ENCODE peak calls at places on chromosome 6, in six cellular contexts. Y is glutamatergic neuron, D is T-helper 17 cell, N is cardiac fibroblast, K is bronchial epithelial cell, E is NT2/D1. T is an unnamed sample.

GRCh38 chr6:138346302-138347195 is 31.2 kb upstream of the SMIM28 start:
- DNase-seq in Y (no peak), D (no peak), N (peak; percentile 60), K (peak; percentile 33), E (no peak), T (no peak)

GRCh38 chr6:136180729-136181128 is 69.4 kb downstream of the MTFR2 start:
- DNase-seq in Y (no peak), D (no peak), N (peak; percentile 7), K (no peak), E (no peak), T (no peak)

GRCh38 chr6:42260972-42261371 is 43.3 kb upstream of the MRPS10 start:
- DNase-seq in Y (peak; percentile 60), D (no peak), N (peak; percentile 25), K (no peak), E (no peak), T (peak; percentile 30)

GRCh38 chr6:161038229-161039003 is 46.8 kb downstream of the MAP3K4 start:
- DNase-seq in Y (no peak), D (no peak), N (peak; percentile 94), K (peak; percentile 97), E (no peak), T (no peak)

GRCh38 chr6:56521988-56522387 is 120.7 kb downstream of the DST start:
- DNase-seq in Y (no peak), D (no peak), N (no peak), K (no peak), E (no peak), T (no peak)

GRCh38 chr6:169850154-169850553 is 98.7 kb downstream of the ERMARD start:
- DNase-seq in Y (no peak), D (no peak), N (no peak), K (no peak), E (no peak), T (no peak)

GRCh38 chr6:6783736-6784135 is 195.2 kb downstream of the LY86 start:
- DNase-seq in Y (no peak), D (no peak), N (peak; percentile 25), K (peak; percentile 63), E (no peak), T (no peak)

GRCh38 chr6:152236370-152237097 is 400.6 kb downstream of the SYNE1 start:
- DNase-seq in Y (no peak), D (no peak), N (no peak), K (no peak), E (no peak), T (no peak)

GRCh38 chr6:3835055-3835731 is 14.0 kb upstream of the FAM50B start:
- DNase-seq in Y (no peak), D (no peak), N (peak; percentile 34), K (no peak), E (no peak), T (no peak)

GRCh38 chr6:121612916-121613315 is 177.5 kb downstream of the GJA1 start:
- DNase-seq in Y (no peak), D (no peak), N (no peak), K (no peak), E (no peak), T (no peak)

GRCh38 chr6:158145940-158146339 is 22.1 kb downstream of the SERAC1 start:
- DNase-seq in Y (no peak), D (no peak), N (no peak), K (no peak), E (no peak), T (no peak)

GRCh38 chr6:111653434-111653833 is 47.8 kb upstream of the TRAF3IP2 start:
- DNase-seq in Y (no peak), D (no peak), N (no peak), K (no peak), E (no peak), T (no peak)

GRCh38 chr6:107820571-107821261 is 3.4 kb downstream of the SCML4 start:
- DNase-seq in Y (no peak), D (no peak), N (no peak), K (peak; percentile 33), E (no peak), T (peak; percentile 33)

GRCh38 chr6:106431405-106431804 is 70.9 kb downstream of the CRYBG1 start:
- DNase-seq in Y (no peak), D (no peak), N (no peak), K (no peak), E (no peak), T (no peak)

GRCh38 chr6:87784690-87785089 is 82.7 kb upstream of the AKIRIN2 start:
- DNase-seq in Y (no peak), D (no peak), N (no peak), K (no peak), E (no peak), T (no peak)

GRCh38 chr6:81515562-81516453 is 236.7 kb downstream of the TENT5A start:
- DNase-seq in Y (no peak), D (no peak), N (peak; percentile 60), K (no peak), E (no peak), T (no peak)

GRCh38 chr6:161443868-161444267 is 170.0 kb upstream of the AGPAT4 start:
- DNase-seq in Y (peak; percentile 49), D (no peak), N (no peak), K (no peak), E (peak; percentile 68), T (no peak)

GRCh38 chr6:134891633-134892032 is 58.3 kb downstream of the ALDH8A1 start:
- DNase-seq in Y (no peak), D (no peak), N (no peak), K (no peak), E (no peak), T (no peak)

GRCh38 chr6:144159231-144159630 is 8.9 kb downstream of the STX11 start:
- DNase-seq in Y (no peak), D (no peak), N (no peak), K (no peak), E (no peak), T (no peak)

GRCh38 chr6:81634155-81634880 is 118.2 kb downstream of the TENT5A start:
- DNase-seq in Y (no peak), D (no peak), N (no peak), K (no peak), E (no peak), T (no peak)

GRCh38 chr6:111540971-111541719 is 58.1 kb upstream of the REV3L start:
- DNase-seq in Y (no peak), D (no peak), N (peak; percentile 16), K (no peak), E (no peak), T (no peak)

GRCh38 chr6:161233986-161234620 is 39.8 kb downstream of the AGPAT4 start:
- DNase-seq in Y (no peak), D (no peak), N (peak; percentile 91), K (peak; percentile 71), E (no peak), T (no peak)